ENCODE peak calls at places on chromosomes 4 and X, in nine cellular contexts. One of them, this sample, is unnamed.

GRCh38 chr4:10582059-10582686 is 102.4 kb downstream of the CLNK start:
- DNase-seq in epithelial cell of esophagus: peak
- DNase-seq in ovary: peak
- DNase-seq in fibroblast of villous mesenchyme: peak
- DNase-seq in activated CD8-positive, alpha-beta T cell treated with anti-CD3 and anti-CD28 coated beads for 36 hours: peak
- DNase-seq in AG04449: no peak
- DNase-seq in Peyer's patch: peak
- DNase-seq in AG09309: peak
- DNase-seq in lower leg skin: peak
- DNase-seq in this sample: peak

GRCh38 chrX:14032383-14032782 is 2.7 kb upstream of the GEMIN8 start:
- DNase-seq in epithelial cell of esophagus: peak
- DNase-seq in ovary: peak
- DNase-seq in fibroblast of villous mesenchyme: peak
- DNase-seq in activated CD8-positive, alpha-beta T cell treated with anti-CD3 and anti-CD28 coated beads for 36 hours: peak
- DNase-seq in AG04449: no peak
- DNase-seq in Peyer's patch: peak
- DNase-seq in AG09309: no peak
- DNase-seq in lower leg skin: peak
- DNase-seq in this sample: no peak

GRCh38 chr4:168318266-168318895 is at the start of gene DDX60:
- DNase-seq in epithelial cell of esophagus: peak
- DNase-seq in ovary: peak
- DNase-seq in fibroblast of villous mesenchyme: peak
- DNase-seq in activated CD8-positive, alpha-beta T cell treated with anti-CD3 and anti-CD28 coated beads for 36 hours: peak
- DNase-seq in AG04449: no peak
- DNase-seq in Peyer's patch: peak
- DNase-seq in AG09309: no peak
- DNase-seq in lower leg skin: peak
- DNase-seq in this sample: peak

GRCh38 chrX:74514384-74514783 is 93.1 kb downstream of the SLC16A2 start:
- DNase-seq in epithelial cell of esophagus: no peak
- DNase-seq in ovary: no peak
- DNase-seq in fibroblast of villous mesenchyme: no peak
- DNase-seq in activated CD8-positive, alpha-beta T cell treated with anti-CD3 and anti-CD28 coated beads for 36 hours: no peak
- DNase-seq in AG04449: no peak
- DNase-seq in Peyer's patch: peak
- DNase-seq in AG09309: no peak
- DNase-seq in lower leg skin: no peak
- DNase-seq in this sample: no peak

GRCh38 chr4:1628892-1629703 is 55.0 kb downstream of the FAM53A start:
- DNase-seq in epithelial cell of esophagus: no peak
- DNase-seq in ovary: peak
- DNase-seq in fibroblast of villous mesenchyme: peak
- DNase-seq in activated CD8-positive, alpha-beta T cell treated with anti-CD3 and anti-CD28 coated beads for 36 hours: peak
- DNase-seq in AG04449: no peak
- DNase-seq in Peyer's patch: peak
- DNase-seq in AG09309: no peak
- DNase-seq in lower leg skin: peak
- DNase-seq in this sample: peak

GRCh38 chrX:119880552-119881437 is 9.2 kb downstream of the NDUFA1 start:
- DNase-seq in epithelial cell of esophagus: peak
- DNase-seq in ovary: no peak
- DNase-seq in fibroblast of villous mesenchyme: peak
- DNase-seq in activated CD8-positive, alpha-beta T cell treated with anti-CD3 and anti-CD28 coated beads for 36 hours: peak
- DNase-seq in AG04449: no peak
- DNase-seq in Peyer's patch: peak
- DNase-seq in AG09309: peak
- DNase-seq in lower leg skin: no peak
- DNase-seq in this sample: no peak

GRCh38 chrX:14801136-14801535 is 71.7 kb downstream of the FANCB start:
- DNase-seq in epithelial cell of esophagus: peak
- DNase-seq in ovary: no peak
- DNase-seq in fibroblast of villous mesenchyme: peak
- DNase-seq in activated CD8-positive, alpha-beta T cell treated with anti-CD3 and anti-CD28 coated beads for 36 hours: no peak
- DNase-seq in AG04449: no peak
- DNase-seq in Peyer's patch: no peak
- DNase-seq in AG09309: no peak
- DNase-seq in lower leg skin: no peak
- DNase-seq in this sample: no peak

GRCh38 chrX:74426615-74427014 is 5.3 kb downstream of the SLC16A2 start:
- DNase-seq in epithelial cell of esophagus: peak
- DNase-seq in ovary: no peak
- DNase-seq in fibroblast of villous mesenchyme: no peak
- DNase-seq in activated CD8-positive, alpha-beta T cell treated with anti-CD3 and anti-CD28 coated beads for 36 hours: no peak
- DNase-seq in AG04449: no peak
- DNase-seq in Peyer's patch: no peak
- DNase-seq in AG09309: no peak
- DNase-seq in lower leg skin: no peak
- DNase-seq in this sample: no peak

GRCh38 chrX:2595258-2595657 is 94.5 kb upstream of the DHRSX start:
- DNase-seq in epithelial cell of esophagus: peak
- DNase-seq in ovary: no peak
- DNase-seq in fibroblast of villous mesenchyme: no peak
- DNase-seq in activated CD8-positive, alpha-beta T cell treated with anti-CD3 and anti-CD28 coated beads for 36 hours: no peak
- DNase-seq in AG04449: no peak
- DNase-seq in Peyer's patch: no peak
- DNase-seq in AG09309: peak
- DNase-seq in lower leg skin: no peak
- DNase-seq in this sample: no peak

GRCh38 chrX:109857898-109858297 is 124.8 kb upstream of the ACSL4 start:
- DNase-seq in epithelial cell of esophagus: peak
- DNase-seq in ovary: no peak
- DNase-seq in fibroblast of villous mesenchyme: no peak
- DNase-seq in activated CD8-positive, alpha-beta T cell treated with anti-CD3 and anti-CD28 coated beads for 36 hours: no peak
- DNase-seq in AG04449: no peak
- DNase-seq in Peyer's patch: no peak
- DNase-seq in AG09309: no peak
- DNase-seq in lower leg skin: no peak
- DNase-seq in this sample: no peak

DNA sequence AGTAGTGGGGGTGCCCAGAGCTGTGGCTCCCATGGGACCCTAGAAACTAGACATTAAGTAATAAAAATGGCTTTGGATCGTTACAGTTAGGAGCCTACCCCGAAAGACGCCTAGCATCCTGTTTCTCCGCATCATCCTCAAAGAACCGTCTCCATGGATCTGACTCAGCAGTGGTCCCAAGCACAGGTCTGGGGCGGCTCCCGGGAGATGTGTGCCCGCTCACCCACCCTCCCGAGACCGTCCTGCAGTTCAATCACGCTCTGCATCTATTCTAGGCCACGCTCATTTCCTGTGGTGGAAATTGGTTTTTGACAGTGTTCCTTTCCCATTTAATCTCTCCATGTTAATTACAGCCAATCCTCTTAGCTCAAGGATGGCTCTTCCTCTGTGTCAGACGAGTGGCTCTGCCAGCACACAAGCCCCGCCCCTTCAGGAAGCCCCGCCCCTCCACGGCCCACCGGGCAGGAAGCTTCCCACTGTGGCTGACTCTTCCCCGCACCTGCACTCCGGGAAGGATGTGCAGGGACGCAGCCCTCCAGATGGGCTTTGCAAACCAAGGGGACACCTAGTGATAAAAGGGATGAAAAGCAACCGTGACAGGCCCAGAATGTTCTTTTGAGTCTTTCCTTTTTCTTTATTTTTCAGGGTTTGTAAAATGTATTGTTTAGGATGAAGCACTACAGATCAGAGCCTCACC is 34.5 kb upstream of the HELT start:
- DNase-seq in epithelial cell of esophagus: peak
- DNase-seq in ovary: peak
- DNase-seq in fibroblast of villous mesenchyme: peak
- DNase-seq in activated CD8-positive, alpha-beta T cell treated with anti-CD3 and anti-CD28 coated beads for 36 hours: peak
- DNase-seq in AG04449: no peak
- DNase-seq in Peyer's patch: peak
- DNase-seq in AG09309: peak
- DNase-seq in lower leg skin: no peak
- DNase-seq in this sample: peak
- TF ChIP-seq CTCF in epithelial cell of esophagus: peak
- TF ChIP-seq CTCF in ovary: no peak
- TF ChIP-seq CTCF in fibroblast of villous mesenchyme: peak
- TF ChIP-seq CTCF in activated CD8-positive, alpha-beta T cell treated with anti-CD3 and anti-CD28 coated beads for 36 hours: no peak
- TF ChIP-seq CTCF in AG04449: peak
- TF ChIP-seq CTCF in Peyer's patch: peak
- TF ChIP-seq CTCF in AG09309: peak
- TF ChIP-seq CTCF in lower leg skin: no peak
- TF ChIP-seq CTCF in this sample: no peak

GRCh38 chr4:57442834-57443291 is 332.7 kb upstream of the IGFBP7 start:
- DNase-seq in epithelial cell of esophagus: peak
- DNase-seq in ovary: no peak
- DNase-seq in fibroblast of villous mesenchyme: peak
- DNase-seq in activated CD8-positive, alpha-beta T cell treated with anti-CD3 and anti-CD28 coated beads for 36 hours: peak
- DNase-seq in AG04449: no peak
- DNase-seq in Peyer's patch: no peak
- DNase-seq in AG09309: no peak
- DNase-seq in lower leg skin: no peak
- DNase-seq in this sample: no peak
- TF ChIP-seq CTCF in epithelial cell of esophagus: peak
- TF ChIP-seq CTCF in ovary: no peak
- TF ChIP-seq CTCF in fibroblast of villous mesenchyme: peak
- TF ChIP-seq CTCF in activated CD8-positive, alpha-beta T cell treated with anti-CD3 and anti-CD28 coated beads for 36 hours: peak
- TF ChIP-seq CTCF in AG04449: peak
- TF ChIP-seq CTCF in Peyer's patch: peak
- TF ChIP-seq CTCF in AG09309: peak
- TF ChIP-seq CTCF in lower leg skin: no peak
- TF ChIP-seq CTCF in this sample: peak

GRCh38 chr4:24736066-24736465 is 59.3 kb upstream of the SOD3 start:
- DNase-seq in epithelial cell of esophagus: peak
- DNase-seq in ovary: no peak
- DNase-seq in fibroblast of villous mesenchyme: peak
- DNase-seq in activated CD8-positive, alpha-beta T cell treated with anti-CD3 and anti-CD28 coated beads for 36 hours: no peak
- DNase-seq in AG04449: no peak
- DNase-seq in Peyer's patch: no peak
- DNase-seq in AG09309: no peak
- DNase-seq in lower leg skin: no peak
- DNase-seq in this sample: peak
- TF ChIP-seq CTCF in epithelial cell of esophagus: peak
- TF ChIP-seq CTCF in ovary: no peak
- TF ChIP-seq CTCF in fibroblast of villous mesenchyme: peak
- TF ChIP-seq CTCF in activated CD8-positive, alpha-beta T cell treated with anti-CD3 and anti-CD28 coated beads for 36 hours: no peak
- TF ChIP-seq CTCF in AG04449: peak
- TF ChIP-seq CTCF in Peyer's patch: peak
- TF ChIP-seq CTCF in AG09309: peak
- TF ChIP-seq CTCF in lower leg skin: no peak
- TF ChIP-seq CTCF in this sample: peak

GRCh38 chr4:166324321-166324720 is 451.3 kb downstream of the TLL1 start:
- DNase-seq in epithelial cell of esophagus: peak
- DNase-seq in ovary: no peak
- DNase-seq in fibroblast of villous mesenchyme: peak
- DNase-seq in activated CD8-positive, alpha-beta T cell treated with anti-CD3 and anti-CD28 coated beads for 36 hours: peak
- DNase-seq in AG04449: no peak
- DNase-seq in Peyer's patch: peak
- DNase-seq in AG09309: no peak
- DNase-seq in lower leg skin: no peak
- DNase-seq in this sample: no peak
- TF ChIP-seq CTCF in epithelial cell of esophagus: peak
- TF ChIP-seq CTCF in ovary: no peak
- TF ChIP-seq CTCF in fibroblast of villous mesenchyme: peak
- TF ChIP-seq CTCF in activated CD8-positive, alpha-beta T cell treated with anti-CD3 and anti-CD28 coated beads for 36 hours: no peak
- TF ChIP-seq CTCF in AG04449: no peak
- TF ChIP-seq CTCF in Peyer's patch: peak
- TF ChIP-seq CTCF in AG09309: no peak
- TF ChIP-seq CTCF in lower leg skin: no peak
- TF ChIP-seq CTCF in this sample: no peak

This sample was measured in upper lobe of left lung.